ENCODE peak calls at places on chromosomes 6 and 20, in five cellular contexts. J, O, P, G and S are unnamed samples. For H3K36me3, the result is how much of the 10 kb centered on the place peaks cover.

GRCh38 chr6:137708481-137708880 is 158.6 kb upstream of the TNFAIP3 start:
- DNase-seq in J (no peak), G (no peak), P (no peak), O (no peak), S (no peak)

GRCh38 chr6:47897233-47897632 is 115.4 kb downstream of the OPN5 start:
- DNase-seq in J (no peak), G (no peak), P (no peak), O (no peak), S (no peak)

GRCh38 chr20:24066075-24066700 is 77.6 kb upstream of the GGTLC1 start:
- DNase-seq in P (no peak), O (no peak), G (peak), J (no peak), S (no peak)

GRCh38 chr6:39543117-39543516 is 182.1 kb downstream of the KIF6 start:
- DNase-seq in G (no peak), P (no peak), J (no peak), O (peak), S (no peak)

GRCh38 chr6:31742894-31743293 is 3.1 kb downstream of the MSH5 start:
- DNase-seq in G (no peak), O (no peak), P (no peak), J (no peak), S (no peak)

GRCh38 chr6:67221226-67221625 is 1413.9 kb upstream of the ADGRB3 start:
- DNase-seq in O (no peak), J (no peak), G (no peak), P (no peak), S (no peak)

GRCh38 chr6:33018904-33019303 is 9.5 kb upstream of the HLA-DOA start:
- DNase-seq in P (no peak), G (peak), J (peak), O (peak), S (peak)

GRCh38 chr6:17725083-17725482 is 18.4 kb upstream of the NUP153 start:
- DNase-seq in O (peak), P (peak), G (no peak), J (no peak), S (no peak)

GRCh38 chr6:107674995-107675738 is 148.9 kb downstream of the SCML4 start:
- DNase-seq in O (peak), J (peak), P (peak), G (peak), S (peak)

GRCh38 chr6:44737829-44738528 is 350.5 kb downstream of the CDC5L start:
- DNase-seq in J (no peak), P (no peak), O (no peak), G (no peak), S (no peak)

GRCh38 chr6:42727084-42727601 is 4.7 kb upstream of the PRPH2 start:
- DNase-seq in J (peak), P (no peak), O (no peak), G (no peak), S (peak)

GRCh38 chr6:81331526-81331925 is 421.0 kb downstream of the TENT5A start:
- DNase-seq in O (no peak), G (no peak), P (no peak), J (no peak), S (no peak)

DNA sequence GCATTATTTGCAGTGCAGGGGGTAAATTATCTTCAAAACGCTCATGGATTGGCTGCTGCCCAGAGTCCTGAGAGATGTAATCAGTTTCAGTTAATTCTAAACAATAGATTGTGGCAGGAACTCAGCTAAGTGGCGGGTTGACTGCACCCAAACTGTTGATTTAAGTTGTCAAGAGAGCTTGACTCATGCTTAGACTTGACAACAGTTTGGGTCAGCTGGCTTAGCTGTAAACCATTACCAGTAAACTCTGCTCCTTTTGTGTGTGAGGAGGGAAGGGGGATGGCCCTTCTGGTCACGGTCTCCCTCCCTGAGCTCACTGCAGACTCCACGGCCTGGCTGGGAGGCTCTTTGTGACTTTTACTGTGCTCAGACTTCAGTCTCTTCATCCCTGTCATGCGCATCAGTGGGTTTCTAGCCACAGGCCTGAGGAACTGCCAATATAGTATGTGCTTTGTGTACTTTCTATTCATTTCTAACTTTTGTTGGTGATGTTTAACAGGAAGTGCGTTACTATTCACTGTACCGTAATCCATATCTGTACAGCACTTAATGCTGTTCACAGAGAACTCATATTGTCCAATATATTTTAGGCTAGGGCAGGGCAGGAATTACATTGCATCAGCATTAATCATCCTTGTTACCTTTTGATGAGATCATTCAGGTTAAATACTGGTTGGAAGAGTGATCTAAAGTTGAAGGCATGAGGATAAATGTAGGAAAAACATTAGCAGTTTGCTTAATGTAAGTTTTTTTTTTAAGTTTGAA is 488.3 kb downstream of the CDKAL1 start:
- DNase-seq in O (no peak), P (peak), J (no peak), G (no peak), S (no peak)
- H3K4me3 ChIP-seq in O (no peak), P (no peak), J (no peak), G (no peak), S (no peak)

GRCh38 chr20:17633221-17633849 is 48.7 kb downstream of the RRBP1 start:
- DNase-seq in G (no peak), P (no peak), J (no peak), O (no peak), S (no peak)

GRCh38 chr20:17635846-17636245 is 46.2 kb downstream of the RRBP1 start:
- DNase-seq in P (no peak), J (no peak), O (no peak), G (no peak), S (no peak)

GRCh38 chr20:17634666-17635319 is 47.2 kb downstream of the RRBP1 start:
- DNase-seq in G (no peak), O (no peak), P (no peak), J (peak), S (no peak)

GRCh38 chr20:17635320-17635673 is 46.7 kb downstream of the RRBP1 start:
- DNase-seq in P (no peak), G (no peak), O (no peak), J (no peak), S (no peak)

GRCh38 chr20:17633850-17634500 is 48.1 kb downstream of the RRBP1 start:
- DNase-seq in J (no peak), G (no peak), O (no peak), P (no peak), S (no peak)
- H3K36me3 ChIP-seq in J (half or more), G (under half), O (half or more), P (half or more), S (half or more)

GRCh38 chr6:27539551-27539950 is 66.6 kb upstream of the ZNF184 start:
- DNase-seq in P (no peak), G (no peak), J (no peak), O (no peak), S (no peak)
- H3K4me3 ChIP-seq in P (peak), G (no peak), J (no peak), O (no peak), S (no peak)

GRCh38 chr6:56489559-56489958 is 153.1 kb downstream of the DST start:
- DNase-seq in O (no peak), P (no peak), J (no peak), G (no peak), S (no peak)
- H3K36me3 ChIP-seq in O (half or more), P (half or more), J (half or more), G (under half), S (half or more)

DNA sequence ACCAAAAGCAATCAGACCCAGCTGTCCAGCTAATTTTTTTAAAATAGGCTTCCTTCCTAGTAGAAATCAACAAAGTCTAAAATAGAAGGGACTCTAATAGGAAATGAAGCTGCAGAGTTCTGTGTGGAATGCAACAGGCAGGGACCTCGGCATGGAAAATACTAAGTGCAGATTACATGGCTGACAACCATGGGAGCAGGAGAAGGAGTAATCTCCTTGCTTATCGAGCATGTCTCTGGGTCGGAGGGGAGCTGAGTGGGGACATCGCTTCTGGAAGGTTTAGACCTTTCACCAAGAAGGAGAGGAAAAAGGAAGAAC is 16.9 kb upstream of the ZNF831 start:
- DNase-seq in G (no peak), P (no peak), J (no peak), O (no peak), S (no peak)
- H3K4me3 ChIP-seq in G (no peak), P (no peak), J (peak), O (peak), S (peak)